ENCODE peak calls at places on chromosomes 7 and 10, in five cellular contexts. E is foreskin fibroblast, X is stomach, Q is astrocyte of the spinal cord, F is lower lobe of right lung. V is an unnamed sample.

GRCh38 chr7:122350701-122351100 is 46.2 kb upstream of the FEZF1 start:
- DNase-seq in E (no peak), X (no peak), Q (no peak), F (no peak), V (no peak)

GRCh38 chr7:18820981-18821380 is 296.5 kb downstream of the TWIST1 start:
- DNase-seq in E (no peak), X (no peak), Q (no peak), F (no peak), V (no peak)

GRCh38 chr10:4532467-4532866 is 293.5 kb upstream of the AKR1E2 start:
- DNase-seq in E (peak), X (no peak), Q (peak), F (no peak), V (peak)

GRCh38 chr7:71303566-71303965 is 171.6 kb downstream of the GALNT17 start:
- DNase-seq in E (no peak), X (no peak), Q (peak), F (no peak), V (no peak)

GRCh38 chr10:74063256-74063655 is 65.3 kb downstream of the VCL start:
- DNase-seq in E (peak), X (no peak), Q (peak), F (no peak), V (peak)

GRCh38 chr7:2830609-2831376 is 13.3 kb downstream of the GNA12 start:
- DNase-seq in E (no peak), X (no peak), Q (no peak), F (no peak), V (no peak)

GRCh38 chr10:102133373-102134195 is 744 bp downstream of the PPRC1 start:
- DNase-seq in E (peak), X (peak), Q (peak), F (peak), V (peak)

GRCh38 chr10:18486444-18486843 is 164.9 kb downstream of the NSUN6 start:
- DNase-seq in E (no peak), X (no peak), Q (no peak), F (no peak), V (no peak)

GRCh38 chr7:65475734-65476319 is 102.2 kb downstream of the ZNF92 start:
- DNase-seq in E (no peak), X (no peak), Q (no peak), F (no peak), V (no peak)

GRCh38 chr7:110988890-110989501 is 101.9 kb upstream of the LRRN3 start:
- DNase-seq in E (peak), X (no peak), Q (no peak), F (no peak), V (no peak)

GRCh38 chr7:106216517-106217088 is 68.2 kb downstream of the NAMPT start:
- DNase-seq in E (peak), X (peak), Q (peak), F (no peak), V (peak)

GRCh38 chr10:15764867-15765454 is 45.2 kb upstream of the ITGA8 start:
- DNase-seq in E (no peak), X (no peak), Q (no peak), F (no peak), V (no peak)

GRCh38 chr10:23439920-23440875 is 1.3 kb downstream of the OTUD1 start:
- DNase-seq in E (peak), X (peak), Q (peak), F (peak), V (peak)

GRCh38 chr10:11795101-11795920 is 27.8 kb upstream of the PROSER2 start:
- DNase-seq in E (no peak), X (no peak), Q (no peak), F (no peak), V (no peak)

GRCh38 chr10:118763202-118763988 is 8.6 kb upstream of the CACUL1 start:
- DNase-seq in E (peak), X (no peak), Q (no peak), F (no peak), V (no peak)

GRCh38 chr10:22427890-22428571 is 82.7 kb downstream of the SPAG6 start:
- DNase-seq in E (peak), X (no peak), Q (peak), F (no peak), V (peak)

GRCh38 chr7:79458796-79459195 is 5.3 kb upstream of the MAGI2 start:
- DNase-seq in E (peak), X (no peak), Q (no peak), F (no peak), V (no peak)

GRCh38 chr7:85693326-85693725 is 506.5 kb upstream of the SEMA3D start:
- DNase-seq in E (peak), X (no peak), Q (no peak), F (no peak), V (no peak)

GRCh38 chr10:127824826-127825225 is 67.9 kb downstream of the CLRN3 start:
- DNase-seq in E (no peak), X (no peak), Q (no peak), F (no peak), V (no peak)

GRCh38 chr10:128047991-128048826 is 78.0 kb downstream of the MKI67 start:
- DNase-seq in E (no peak), X (no peak), Q (peak), F (no peak), V (peak)

GRCh38 chr10:122657255-122657654 is 42.4 kb downstream of the C10orf120 start:
- DNase-seq in E (no peak), X (no peak), Q (no peak), F (no peak), V (no peak)

GRCh38 chr7:45924283-45924682 is 3.2 kb upstream of the IGFBP3 start:
- DNase-seq in E (peak), X (no peak), Q (peak), F (no peak), V (peak)

GRCh38 chr10:110893559-110894179 is 21.9 kb downstream of the PDCD4 start:
- DNase-seq in E (peak), X (no peak), Q (peak), F (no peak), V (no peak)

GRCh38 chr7:85887133-85887532 is 700.3 kb upstream of the SEMA3D start:
- DNase-seq in E (no peak), X (no peak), Q (no peak), F (no peak), V (no peak)

GRCh38 chr7:101935521-101936141 is 118.2 kb downstream of the CUX1 start:
- DNase-seq in E (peak), X (peak), Q (no peak), F (no peak), V (no peak)

GRCh38 chr7:118573065-118573464 is 348.6 kb downstream of the ANKRD7 start:
- DNase-seq in E (no peak), X (no peak), Q (peak), F (no peak), V (no peak)

GRCh38 chr7:149286811-149287400 is 24.9 kb downstream of the ZNF783 start:
- DNase-seq in E (peak), X (peak), Q (no peak), F (no peak), V (no peak)

GRCh38 chr7:7719235-7719634 is 828 bp upstream of the RPA3 start:
- DNase-seq in E (peak), X (no peak), Q (peak), F (no peak), V (peak)

GRCh38 chr7:18552311-18552916 is 56.9 kb downstream of the HDAC9 start:
- DNase-seq in E (peak), X (no peak), Q (peak), F (no peak), V (no peak)

GRCh38 chr10:100983868-100984669 is 3.2 kb downstream of the MRPL43 start:
- DNase-seq in E (no peak), X (no peak), Q (no peak), F (peak), V (no peak)

GRCh38 chr7:69237541-69237940 is 360.7 kb upstream of the AUTS2 start:
- DNase-seq in E (no peak), X (no peak), Q (no peak), F (no peak), V (no peak)

GRCh38 chr10:28986117-28986792 is 302.6 kb upstream of the LYZL1 start:
- DNase-seq in E (no peak), X (no peak), Q (no peak), F (no peak), V (no peak)

GRCh38 chr10:31123946-31124345 is 92.3 kb upstream of the ZNF438 start:
- DNase-seq in E (no peak), X (no peak), Q (no peak), F (no peak), V (no peak)

GRCh38 chr10:3091346-3091787 is 24.0 kb downstream of the PFKP start:
- DNase-seq in E (peak), X (peak), Q (peak), F (peak), V (peak)

GRCh38 chr10:91022924-91023707 is 102.2 kb upstream of the ANKRD1 start:
- DNase-seq in E (peak), X (no peak), Q (no peak), F (no peak), V (peak)

GRCh38 chr10:111076682-111077661 is at the start of gene ADRA2A:
- DNase-seq in E (peak), X (peak), Q (peak), F (peak), V (peak)

GRCh38 chr7:158028290-158028941 is 559.2 kb downstream of the PTPRN2 start:
- DNase-seq in E (no peak), X (peak), Q (no peak), F (no peak), V (no peak)
- H3K4me3 ChIP-seq in E (no peak), X (no peak), Q (no peak), F (no peak), V (no peak)

DNA sequence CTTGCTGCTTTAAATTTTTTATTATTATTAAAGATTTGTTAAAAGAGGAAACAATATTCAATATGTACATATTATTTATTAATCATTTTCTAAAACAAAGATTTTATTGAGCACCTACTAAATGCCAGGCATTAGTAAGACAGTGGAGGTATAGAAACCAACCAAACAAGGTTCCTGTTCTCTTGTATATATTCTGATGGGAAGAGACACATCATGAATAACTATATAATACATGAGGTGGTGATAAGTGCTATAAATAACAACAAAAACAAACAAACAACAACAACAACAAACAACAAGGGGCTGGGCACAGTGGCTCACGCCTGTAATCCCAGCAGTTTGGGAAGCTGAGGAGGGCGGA is 630 bp upstream of the LIPA start:
- DNase-seq in E (no peak), X (no peak), Q (no peak), F (no peak), V (no peak)
- H3K4me3 ChIP-seq in E (peak), X (peak), Q (peak), F (peak), V (no peak)

GRCh38 chr10:24793648-24794379 is 70.1 kb upstream of the ARHGAP21 start:
- DNase-seq in E (peak), X (no peak), Q (peak), F (no peak), V (peak)

GRCh38 chr10:24790599-24790998 is 66.9 kb upstream of the ARHGAP21 start:
- DNase-seq in E (no peak), X (no peak), Q (no peak), F (no peak), V (no peak)

GRCh38 chr10:24790073-24790472 is 66.4 kb upstream of the ARHGAP21 start:
- DNase-seq in E (no peak), X (no peak), Q (no peak), F (no peak), V (no peak)

GRCh38 chr10:24791129-24791733 is 67.5 kb upstream of the ARHGAP21 start:
- DNase-seq in E (no peak), X (no peak), Q (no peak), F (no peak), V (no peak)
- H3K4me3 ChIP-seq in E (no peak), X (no peak), Q (no peak), F (no peak), V (no peak)

GRCh38 chr7:134605978-134606923 is 40.4 kb upstream of the BPGM start:
- DNase-seq in E (peak), X (peak), Q (peak), F (peak), V (peak)
- H3K4me3 ChIP-seq in E (no peak), X (no peak), Q (no peak), F (no peak), V (no peak)

DNA sequence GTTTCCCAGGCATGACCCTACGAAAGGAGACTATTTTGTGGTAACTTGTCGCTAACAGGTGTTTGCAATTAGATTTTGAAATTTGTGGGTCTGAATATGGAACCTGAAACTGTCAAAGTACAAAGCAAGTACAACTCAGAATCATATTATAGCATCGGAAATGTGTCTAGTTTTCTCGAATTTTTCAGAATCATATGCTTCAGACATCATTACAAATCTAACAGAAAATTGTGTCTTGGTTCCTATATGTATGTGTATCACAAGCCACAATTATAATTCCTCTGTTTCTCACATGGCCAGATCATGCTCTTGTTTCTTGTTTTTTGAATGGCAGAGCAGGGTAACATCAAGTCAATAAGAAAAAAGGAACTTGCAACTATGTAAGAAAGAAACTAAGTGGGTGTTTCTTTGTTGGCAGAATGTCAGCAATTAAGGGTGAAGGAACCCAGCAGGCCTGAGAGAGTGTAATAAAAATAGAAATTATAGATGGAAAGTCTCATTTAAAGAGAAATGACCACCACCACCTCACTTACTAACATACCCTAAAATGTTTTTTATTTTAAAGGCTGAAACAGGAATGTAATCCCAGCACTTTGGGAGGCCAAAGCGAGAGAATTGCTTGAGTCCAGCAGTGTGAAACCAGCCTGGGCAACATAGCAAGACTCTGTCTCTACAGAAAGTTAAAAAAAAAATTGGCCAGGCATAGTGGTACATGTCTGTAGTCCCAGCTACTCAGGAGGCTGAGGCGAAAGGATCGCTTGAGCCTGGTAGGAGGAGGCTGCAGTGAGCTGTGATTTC is 51.3 kb downstream of the PRTFDC1 start:
- DNase-seq in E (no peak), X (no peak), Q (peak), F (no peak), V (no peak)
- H3K4me3 ChIP-seq in E (no peak), X (no peak), Q (no peak), F (no peak), V (no peak)

DNA sequence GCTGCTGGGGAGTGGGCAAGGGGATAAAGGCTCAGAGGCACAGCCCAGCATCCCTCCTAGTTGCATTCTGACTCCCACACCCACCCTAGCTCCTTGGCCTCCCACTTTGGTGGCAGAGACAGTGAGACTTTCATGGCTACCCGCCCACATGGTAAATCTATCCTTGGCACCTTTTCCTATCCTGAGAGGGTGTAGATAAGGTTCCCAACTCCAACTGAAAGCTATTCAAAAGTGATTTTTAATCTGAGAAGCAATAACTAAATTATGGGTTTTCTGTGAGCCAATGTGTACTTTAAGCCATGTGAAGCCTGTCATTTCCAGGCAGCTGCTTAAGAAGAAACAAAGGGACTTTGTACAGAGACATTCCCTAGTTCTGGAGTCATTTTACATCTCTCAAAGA is 9.1 kb downstream of the LAMB1 start:
- DNase-seq in E (no peak), X (no peak), Q (peak), F (no peak), V (no peak)
- H3K4me3 ChIP-seq in E (no peak), X (no peak), Q (no peak), F (no peak), V (no peak)

GRCh38 chr7:1512781-1513656 is 8.8 kb upstream of the INTS1 start:
- DNase-seq in E (peak), X (peak), Q (peak), F (peak), V (peak)
- H3K4me3 ChIP-seq in E (no peak), X (no peak), Q (no peak), F (peak), V (no peak)

DNA sequence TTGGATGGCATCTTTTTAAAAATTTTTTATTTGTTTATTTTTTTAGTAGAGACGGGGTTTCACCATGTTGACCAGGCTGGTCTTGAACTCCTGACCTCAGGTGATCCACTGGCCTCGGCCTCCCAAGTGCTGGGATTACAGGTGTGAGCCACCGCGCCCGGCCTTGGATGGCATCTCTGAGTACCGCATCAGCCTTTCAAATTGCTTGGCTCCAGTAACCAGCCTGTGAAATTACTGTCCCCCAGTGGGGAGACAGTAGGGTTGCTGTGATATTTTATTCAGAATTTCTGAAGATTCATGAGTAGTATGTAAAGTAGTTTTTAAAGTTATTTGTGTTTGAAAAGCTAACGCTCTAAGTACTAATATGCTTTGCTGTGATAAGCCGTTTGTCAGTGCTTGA is 1.2 kb downstream of the NUB1 start:
- DNase-seq in E (no peak), X (no peak), Q (no peak), F (no peak), V (no peak)
- H3K4me3 ChIP-seq in E (peak), X (peak), Q (peak), F (peak), V (peak)

DNA sequence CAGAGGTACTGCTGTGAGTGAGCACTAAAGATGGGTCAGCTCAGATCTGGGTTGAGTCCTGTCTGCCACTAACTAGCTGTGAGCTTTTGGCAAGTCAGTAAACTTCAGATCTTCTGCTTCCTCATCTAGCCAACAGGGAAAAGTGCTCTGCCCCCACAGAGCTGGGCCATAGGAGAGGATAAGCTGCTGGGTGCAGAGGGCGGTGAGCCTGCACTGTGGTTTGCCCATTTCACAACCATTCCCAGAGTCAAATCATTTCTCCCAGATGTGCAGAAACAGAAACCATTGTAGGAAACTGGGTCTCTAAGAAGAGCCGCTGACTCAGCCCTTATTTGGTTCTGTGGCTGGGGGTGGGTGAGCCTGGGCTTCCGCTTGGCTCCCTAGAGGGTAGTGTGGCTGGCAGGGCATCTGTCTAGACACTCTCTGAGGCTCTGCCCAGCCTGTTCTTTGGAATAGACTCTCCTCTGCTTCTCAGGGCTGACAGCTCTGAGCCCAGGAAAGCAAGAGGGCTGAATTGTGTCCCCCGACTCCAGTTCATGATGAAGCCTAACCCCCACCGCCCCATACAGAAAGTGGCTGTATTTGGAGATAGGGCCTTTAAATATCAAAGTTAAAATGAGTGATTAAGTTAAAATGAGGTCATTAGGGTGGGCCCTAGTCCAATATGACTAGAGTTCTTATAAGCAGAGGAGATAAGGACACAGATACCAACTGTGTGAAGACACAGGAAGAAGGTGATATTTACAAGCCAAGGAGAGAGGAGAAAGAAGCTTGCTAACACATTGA is 29.5 kb upstream of the ARHGAP22 start:
- DNase-seq in E (peak), X (no peak), Q (peak), F (peak), V (peak)
- H3K4me3 ChIP-seq in E (no peak), X (no peak), Q (no peak), F (no peak), V (no peak)

GRCh38 chr7:99380823-99381663 is 6.5 kb downstream of the ARPC1B start:
- DNase-seq in E (no peak), X (peak), Q (no peak), F (no peak), V (no peak)
- H3K4me3 ChIP-seq in E (no peak), X (no peak), Q (no peak), F (peak), V (no peak)